ENCODE peak calls at places on chromosomes 7 and 10, in six cellular contexts. One of them, this sample, is unnamed.

GRCh38 chr10:77863446-77863845 is 63.1 kb downstream of the DLG5 start:
- DNase-seq in frontal cortex: no peak
- DNase-seq in cardiac septum: no peak
- DNase-seq in suprapubic skin: no peak
- DNase-seq in NCI-H1694 treated with DMSO at 0.1 percent for 48 hours: no peak
- DNase-seq in left colon: no peak
- DNase-seq in this sample: no peak

GRCh38 chr7:30916255-30916654 is 4.6 kb downstream of the AQP1 start:
- DNase-seq in left colon: no peak
- DNase-seq in suprapubic skin: no peak
- DNase-seq in frontal cortex: no peak
- DNase-seq in NCI-H1694 treated with DMSO at 0.1 percent for 48 hours: no peak
- DNase-seq in cardiac septum: no peak
- DNase-seq in this sample: no peak

GRCh38 chr7:87735360-87735759 is 107.2 kb downstream of the RUNDC3B start:
- DNase-seq in cardiac septum: no peak
- DNase-seq in left colon: no peak
- DNase-seq in frontal cortex: no peak
- DNase-seq in NCI-H1694 treated with DMSO at 0.1 percent for 48 hours: no peak
- DNase-seq in suprapubic skin: no peak
- DNase-seq in this sample: no peak

GRCh38 chr7:106012935-106013439 is 49.9 kb downstream of the CDHR3 start:
- DNase-seq in frontal cortex: no peak
- DNase-seq in suprapubic skin: no peak
- DNase-seq in cardiac septum: no peak
- DNase-seq in NCI-H1694 treated with DMSO at 0.1 percent for 48 hours: no peak
- DNase-seq in left colon: no peak
- DNase-seq in this sample: no peak

GRCh38 chr10:103745264-103746247 is 109.8 kb downstream of the SH3PXD2A start:
- DNase-seq in suprapubic skin: no peak
- DNase-seq in cardiac septum: no peak
- DNase-seq in NCI-H1694 treated with DMSO at 0.1 percent for 48 hours: no peak
- DNase-seq in frontal cortex: no peak
- DNase-seq in left colon: peak
- DNase-seq in this sample: no peak

GRCh38 chr10:79324032-79324695 is 23.1 kb upstream of the PPIF start:
- DNase-seq in left colon: no peak
- DNase-seq in cardiac septum: no peak
- DNase-seq in suprapubic skin: no peak
- DNase-seq in frontal cortex: no peak
- DNase-seq in NCI-H1694 treated with DMSO at 0.1 percent for 48 hours: no peak
- DNase-seq in this sample: no peak

GRCh38 chr7:44157116-44158059 is 16.3 kb upstream of the MYL7 start:
- DNase-seq in suprapubic skin: peak
- DNase-seq in frontal cortex: no peak
- DNase-seq in NCI-H1694 treated with DMSO at 0.1 percent for 48 hours: no peak
- DNase-seq in left colon: no peak
- DNase-seq in cardiac septum: peak
- DNase-seq in this sample: no peak

GRCh38 chr7:3244241-3244814 is 56.7 kb upstream of the SDK1 start:
- DNase-seq in frontal cortex: no peak
- DNase-seq in left colon: no peak
- DNase-seq in cardiac septum: no peak
- DNase-seq in suprapubic skin: no peak
- DNase-seq in NCI-H1694 treated with DMSO at 0.1 percent for 48 hours: no peak
- DNase-seq in this sample: no peak

GRCh38 chr10:132129431-132129830 is 57.3 kb upstream of the DPYSL4 start:
- DNase-seq in left colon: no peak
- DNase-seq in cardiac septum: no peak
- DNase-seq in suprapubic skin: no peak
- DNase-seq in frontal cortex: no peak
- DNase-seq in NCI-H1694 treated with DMSO at 0.1 percent for 48 hours: no peak
- DNase-seq in this sample: no peak

GRCh38 chr10:89466599-89467035 is 52.2 kb downstream of the IFIT5 start:
- DNase-seq in cardiac septum: no peak
- DNase-seq in frontal cortex: no peak
- DNase-seq in suprapubic skin: no peak
- DNase-seq in left colon: no peak
- DNase-seq in NCI-H1694 treated with DMSO at 0.1 percent for 48 hours: peak
- DNase-seq in this sample: no peak

GRCh38 chr7:102232686-102233286 is 53.9 kb upstream of the SH2B2 start:
- DNase-seq in suprapubic skin: no peak
- DNase-seq in NCI-H1694 treated with DMSO at 0.1 percent for 48 hours: no peak
- DNase-seq in cardiac septum: no peak
- DNase-seq in frontal cortex: no peak
- DNase-seq in left colon: no peak
- DNase-seq in this sample: no peak

GRCh38 chr10:7258948-7259523 is 151.8 kb downstream of the SFMBT2 start:
- DNase-seq in suprapubic skin: no peak
- DNase-seq in left colon: no peak
- DNase-seq in cardiac septum: no peak
- DNase-seq in NCI-H1694 treated with DMSO at 0.1 percent for 48 hours: no peak
- DNase-seq in frontal cortex: no peak
- DNase-seq in this sample: no peak

GRCh38 chr10:94571528-94571927 is 25.9 kb downstream of the HELLS start:
- DNase-seq in NCI-H1694 treated with DMSO at 0.1 percent for 48 hours: no peak
- DNase-seq in cardiac septum: no peak
- DNase-seq in frontal cortex: no peak
- DNase-seq in left colon: no peak
- DNase-seq in suprapubic skin: no peak
- DNase-seq in this sample: no peak

GRCh38 chr7:70580161-70580560 is 551.8 kb upstream of the GALNT17 start:
- DNase-seq in left colon: no peak
- DNase-seq in NCI-H1694 treated with DMSO at 0.1 percent for 48 hours: no peak
- DNase-seq in suprapubic skin: no peak
- DNase-seq in cardiac septum: no peak
- DNase-seq in frontal cortex: no peak
- DNase-seq in this sample: no peak

GRCh38 chr7:141648276-141649114 is 53.5 kb downstream of the DENND11 start:
- DNase-seq in suprapubic skin: no peak
- DNase-seq in left colon: no peak
- DNase-seq in frontal cortex: no peak
- DNase-seq in NCI-H1694 treated with DMSO at 0.1 percent for 48 hours: no peak
- DNase-seq in cardiac septum: no peak
- DNase-seq in this sample: no peak

GRCh38 chr7:35366167-35367155 is 112.6 kb upstream of the TBX20 start:
- DNase-seq in suprapubic skin: no peak
- DNase-seq in NCI-H1694 treated with DMSO at 0.1 percent for 48 hours: no peak
- DNase-seq in frontal cortex: no peak
- DNase-seq in cardiac septum: no peak
- DNase-seq in left colon: no peak
- DNase-seq in this sample: no peak

GRCh38 chr7:156783864-156784263 is 109.1 kb downstream of the LMBR1 start:
- DNase-seq in frontal cortex: no peak
- DNase-seq in cardiac septum: no peak
- DNase-seq in NCI-H1694 treated with DMSO at 0.1 percent for 48 hours: no peak
- DNase-seq in suprapubic skin: no peak
- DNase-seq in left colon: no peak
- DNase-seq in this sample: no peak

GRCh38 chr10:129861776-129862530 is 102.1 kb downstream of the EBF3 start:
- DNase-seq in frontal cortex: no peak
- DNase-seq in cardiac septum: no peak
- DNase-seq in NCI-H1694 treated with DMSO at 0.1 percent for 48 hours: no peak
- DNase-seq in suprapubic skin: no peak
- DNase-seq in left colon: no peak
- DNase-seq in this sample: no peak

GRCh38 chr10:92993671-92994304 is 66.8 kb upstream of the CYP26C1 start:
- DNase-seq in NCI-H1694 treated with DMSO at 0.1 percent for 48 hours: peak
- DNase-seq in suprapubic skin: no peak
- DNase-seq in frontal cortex: no peak
- DNase-seq in cardiac septum: no peak
- DNase-seq in left colon: no peak
- DNase-seq in this sample: no peak

GRCh38 chr7:6232130-6232529 is 40.3 kb downstream of the CYTH3 start:
- DNase-seq in suprapubic skin: no peak
- DNase-seq in frontal cortex: no peak
- DNase-seq in cardiac septum: no peak
- DNase-seq in left colon: no peak
- DNase-seq in NCI-H1694 treated with DMSO at 0.1 percent for 48 hours: no peak
- DNase-seq in this sample: no peak

GRCh38 chr7:2198206-2198605 is 34.5 kb downstream of the MAD1L1 start:
- DNase-seq in NCI-H1694 treated with DMSO at 0.1 percent for 48 hours: no peak
- DNase-seq in left colon: no peak
- DNase-seq in cardiac septum: peak
- DNase-seq in suprapubic skin: no peak
- DNase-seq in frontal cortex: no peak
- DNase-seq in this sample: no peak

GRCh38 chr10:90751107-90751997 is 106.5 kb downstream of the HTR7 start:
- DNase-seq in left colon: no peak
- DNase-seq in cardiac septum: no peak
- DNase-seq in frontal cortex: peak
- DNase-seq in suprapubic skin: no peak
- DNase-seq in NCI-H1694 treated with DMSO at 0.1 percent for 48 hours: peak
- DNase-seq in this sample: peak

GRCh38 chr7:155296006-155296787 is 1.5 kb upstream of the INSIG1 start:
- DNase-seq in left colon: no peak
- DNase-seq in frontal cortex: no peak
- DNase-seq in cardiac septum: no peak
- DNase-seq in NCI-H1694 treated with DMSO at 0.1 percent for 48 hours: no peak
- DNase-seq in suprapubic skin: no peak
- DNase-seq in this sample: no peak

GRCh38 chr7:112298543-112299100 is 92.1 kb downstream of the ZNF277 start:
- DNase-seq in frontal cortex: no peak
- DNase-seq in cardiac septum: no peak
- DNase-seq in left colon: no peak
- DNase-seq in NCI-H1694 treated with DMSO at 0.1 percent for 48 hours: no peak
- DNase-seq in suprapubic skin: no peak
- DNase-seq in this sample: no peak

GRCh38 chr7:121447191-121447920 is 51.2 kb upstream of the FAM3C start:
- DNase-seq in NCI-H1694 treated with DMSO at 0.1 percent for 48 hours: no peak
- DNase-seq in cardiac septum: no peak
- DNase-seq in left colon: no peak
- DNase-seq in suprapubic skin: no peak
- DNase-seq in frontal cortex: no peak
- DNase-seq in this sample: no peak